ENCODE peak calls at places on chromosome 15, in seven cellular contexts. One of them, this sample, is unnamed.

GRCh38 chr15:99118801-99119546 is 14.1 kb downstream of the SYNM start:
- DNase-seq in mammary epithelial cell: no peak
- DNase-seq in PC-3: no peak
- DNase-seq in H9: no peak
- DNase-seq in MM.1S: no peak
- DNase-seq in IMR-90: no peak
- DNase-seq in neural progenitor cell: no peak
- DNase-seq in this sample: no peak

GRCh38 chr15:61621146-61621545 is 392.0 kb upstream of the RORA start:
- DNase-seq in mammary epithelial cell: peak; percentile 10
- DNase-seq in PC-3: peak; percentile 43
- DNase-seq in H9: peak; percentile 65
- DNase-seq in MM.1S: peak; percentile 41
- DNase-seq in IMR-90: no peak
- DNase-seq in neural progenitor cell: peak; percentile 69
- DNase-seq in this sample: peak; percentile 88

GRCh38 chr15:96068897-96069296 is 261.6 kb upstream of the NR2F2 start:
- DNase-seq in mammary epithelial cell: no peak
- DNase-seq in PC-3: no peak
- DNase-seq in H9: no peak
- DNase-seq in MM.1S: no peak
- DNase-seq in IMR-90: no peak
- DNase-seq in neural progenitor cell: no peak
- DNase-seq in this sample: no peak

GRCh38 chr15:29917600-29918597 is 95.6 kb upstream of the TJP1 start:
- DNase-seq in mammary epithelial cell: peak; percentile 31
- DNase-seq in PC-3: peak; percentile 84
- DNase-seq in H9: no peak
- DNase-seq in MM.1S: no peak
- DNase-seq in IMR-90: peak; percentile 85
- DNase-seq in neural progenitor cell: no peak
- DNase-seq in this sample: no peak

GRCh38 chr15:29220852-29221251 is 48.8 kb downstream of the NSMCE3 start:
- DNase-seq in mammary epithelial cell: no peak
- DNase-seq in PC-3: no peak
- DNase-seq in H9: no peak
- DNase-seq in MM.1S: no peak
- DNase-seq in IMR-90: no peak
- DNase-seq in neural progenitor cell: no peak
- DNase-seq in this sample: no peak

GRCh38 chr15:71079208-71080044 is 35.8 kb upstream of the THSD4 start:
- DNase-seq in mammary epithelial cell: peak; percentile 89
- DNase-seq in PC-3: peak; percentile 95
- DNase-seq in H9: no peak
- DNase-seq in MM.1S: no peak
- DNase-seq in IMR-90: peak; percentile 90
- DNase-seq in neural progenitor cell: no peak
- DNase-seq in this sample: no peak

GRCh38 chr15:41544650-41545015 is 576 bp upstream of the RPAP1 start:
- DNase-seq in mammary epithelial cell: no peak
- DNase-seq in PC-3: no peak
- DNase-seq in H9: no peak
- DNase-seq in MM.1S: no peak
- DNase-seq in IMR-90: no peak
- DNase-seq in neural progenitor cell: no peak
- DNase-seq in this sample: no peak

GRCh38 chr15:82677720-82678323 is 30.7 kb upstream of the CPEB1 start:
- DNase-seq in mammary epithelial cell: no peak
- DNase-seq in PC-3: no peak
- DNase-seq in H9: no peak
- DNase-seq in MM.1S: no peak
- DNase-seq in IMR-90: no peak
- DNase-seq in neural progenitor cell: no peak
- DNase-seq in this sample: peak; percentile 30

GRCh38 chr15:53589526-53590057 is 169.9 kb downstream of the WDR72 start:
- DNase-seq in mammary epithelial cell: no peak
- DNase-seq in PC-3: no peak
- DNase-seq in H9: no peak
- DNase-seq in MM.1S: no peak
- DNase-seq in IMR-90: no peak
- DNase-seq in neural progenitor cell: no peak
- DNase-seq in this sample: no peak

GRCh38 chr15:61403884-61404283 is 174.8 kb upstream of the RORA start:
- DNase-seq in mammary epithelial cell: no peak
- DNase-seq in PC-3: no peak
- DNase-seq in H9: no peak
- DNase-seq in MM.1S: no peak
- DNase-seq in IMR-90: no peak
- DNase-seq in neural progenitor cell: no peak
- DNase-seq in this sample: no peak

GRCh38 chr15:68431037-68431791 is 749 bp downstream of the ITGA11 start:
- DNase-seq in mammary epithelial cell: peak; percentile 4
- DNase-seq in PC-3: no peak
- DNase-seq in H9: peak; percentile 44
- DNase-seq in MM.1S: no peak
- DNase-seq in IMR-90: no peak
- DNase-seq in neural progenitor cell: peak; percentile 55
- DNase-seq in this sample: peak; percentile 78

GRCh38 chr15:56040081-56041035 is 46.9 kb upstream of the NEDD4 start:
- DNase-seq in mammary epithelial cell: peak; percentile 97
- DNase-seq in PC-3: peak; percentile 85
- DNase-seq in H9: peak; percentile 38
- DNase-seq in MM.1S: no peak
- DNase-seq in IMR-90: peak; percentile 98
- DNase-seq in neural progenitor cell: peak; percentile 20
- DNase-seq in this sample: no peak

GRCh38 chr15:50046159-50046558 is 72.9 kb downstream of the ATP8B4 start:
- DNase-seq in mammary epithelial cell: no peak
- DNase-seq in PC-3: no peak
- DNase-seq in H9: no peak
- DNase-seq in MM.1S: peak; percentile 14
- DNase-seq in IMR-90: no peak
- DNase-seq in neural progenitor cell: no peak
- DNase-seq in this sample: no peak

GRCh38 chr15:91268510-91268909 is 168.5 kb downstream of the SV2B start:
- DNase-seq in mammary epithelial cell: no peak
- DNase-seq in PC-3: no peak
- DNase-seq in H9: peak; percentile 64
- DNase-seq in MM.1S: peak; percentile 27
- DNase-seq in IMR-90: no peak
- DNase-seq in neural progenitor cell: peak; percentile 30
- DNase-seq in this sample: peak; percentile 81

GRCh38 chr15:91271565-91272153 is 171.6 kb downstream of the SV2B start:
- DNase-seq in mammary epithelial cell: peak; percentile 42
- DNase-seq in PC-3: peak; percentile 82
- DNase-seq in H9: peak; percentile 45
- DNase-seq in MM.1S: peak; percentile 72
- DNase-seq in IMR-90: peak; percentile 65
- DNase-seq in neural progenitor cell: peak; percentile 86
- DNase-seq in this sample: peak; percentile 77

GRCh38 chr15:91275844-91276243 is 175.8 kb downstream of the SV2B start:
- DNase-seq in mammary epithelial cell: no peak
- DNase-seq in PC-3: no peak
- DNase-seq in H9: no peak
- DNase-seq in MM.1S: no peak
- DNase-seq in IMR-90: no peak
- DNase-seq in neural progenitor cell: no peak
- DNase-seq in this sample: no peak

GRCh38 chr15:91265431-91265940 is 165.4 kb downstream of the SV2B start:
- DNase-seq in mammary epithelial cell: no peak
- DNase-seq in PC-3: no peak
- DNase-seq in H9: no peak
- DNase-seq in MM.1S: no peak
- DNase-seq in IMR-90: no peak
- DNase-seq in neural progenitor cell: no peak
- DNase-seq in this sample: no peak

GRCh38 chr15:91270747-91271146 is 170.7 kb downstream of the SV2B start:
- DNase-seq in mammary epithelial cell: no peak
- DNase-seq in PC-3: no peak
- DNase-seq in H9: no peak
- DNase-seq in MM.1S: no peak
- DNase-seq in IMR-90: no peak
- DNase-seq in neural progenitor cell: no peak
- DNase-seq in this sample: no peak
- TF ChIP-seq CTCF in mammary epithelial cell: no peak
- TF ChIP-seq CTCF in PC-3: no peak
- TF ChIP-seq CTCF in H9: no peak
- TF ChIP-seq CTCF in MM.1S: no peak
- TF ChIP-seq CTCF in IMR-90: no peak
- TF ChIP-seq CTCF in neural progenitor cell: no peak
- TF ChIP-seq CTCF in this sample: no peak

GRCh38 chr15:38058596-38059075 is 124.2 kb downstream of the TMCO5A start:
- DNase-seq in mammary epithelial cell: no peak
- DNase-seq in PC-3: no peak
- DNase-seq in H9: peak; percentile 31
- DNase-seq in MM.1S: peak; percentile 36
- DNase-seq in IMR-90: peak; percentile 28
- DNase-seq in neural progenitor cell: peak; percentile 42
- DNase-seq in this sample: no peak
- H3K9ac ChIP-seq in mammary epithelial cell: no peak overlapping the region
- H3K9ac ChIP-seq in PC-3: no peak overlapping the region
- H3K9ac ChIP-seq in H9: no peak overlapping the region
- H3K9ac ChIP-seq in MM.1S: peak overlapping the region; percentile 0
- H3K9ac ChIP-seq in IMR-90: no peak overlapping the region
- H3K9ac ChIP-seq in neural progenitor cell: no peak overlapping the region
- H3K9ac ChIP-seq in this sample: no peak overlapping the region

DNA sequence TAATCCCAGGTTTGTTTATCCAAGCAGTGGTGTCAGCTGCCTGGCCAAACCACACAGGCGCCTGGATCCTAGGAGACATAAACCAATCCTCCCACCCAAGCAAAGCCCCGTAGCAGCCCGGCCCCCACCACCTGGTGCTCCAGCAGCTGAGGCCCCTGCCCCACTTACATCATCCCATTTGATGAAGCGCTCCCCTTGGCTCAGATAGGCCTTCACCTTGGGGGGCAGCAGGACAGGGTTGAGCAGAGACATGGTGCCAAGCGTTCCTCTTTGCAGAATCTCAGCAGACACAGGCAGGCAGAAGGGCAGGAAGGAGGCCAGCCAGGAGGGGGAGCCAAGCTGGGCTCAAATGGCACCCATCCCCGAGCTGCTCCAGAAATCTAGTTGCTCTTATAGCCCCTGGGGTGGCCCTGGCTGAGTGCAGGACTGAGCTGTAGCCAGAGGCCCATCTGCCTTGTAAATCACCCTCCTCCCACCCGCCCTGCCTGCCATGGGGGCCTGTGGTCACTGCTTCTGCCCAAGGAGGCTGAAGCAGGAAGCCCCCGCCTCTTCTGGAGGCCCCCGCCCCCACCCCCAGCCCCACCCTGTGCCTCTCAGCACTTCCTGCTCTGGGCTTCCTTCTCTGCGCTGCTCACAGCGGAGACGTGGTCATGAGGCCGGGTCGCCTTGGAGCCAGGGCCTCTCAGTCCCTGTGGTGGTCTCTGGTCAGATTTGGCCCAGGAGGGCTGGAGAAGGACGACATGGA is at the start of gene PLCB2:
- DNase-seq in mammary epithelial cell: no peak
- DNase-seq in PC-3: no peak
- DNase-seq in H9: peak; percentile 76
- DNase-seq in MM.1S: no peak
- DNase-seq in IMR-90: no peak
- DNase-seq in neural progenitor cell: no peak
- DNase-seq in this sample: peak; percentile 83
- TF ChIP-seq CTCF in mammary epithelial cell: no peak
- TF ChIP-seq CTCF in PC-3: peak; percentile 45
- TF ChIP-seq CTCF in H9: peak; percentile 59
- TF ChIP-seq CTCF in MM.1S: peak; percentile 29
- TF ChIP-seq CTCF in IMR-90: peak; percentile 38
- TF ChIP-seq CTCF in neural progenitor cell: peak; percentile 38
- TF ChIP-seq CTCF in this sample: peak; percentile 64

GRCh38 chr15:101452572-101452971 is 36.9 kb downstream of the PCSK6 start:
- DNase-seq in mammary epithelial cell: no peak
- DNase-seq in PC-3: no peak
- DNase-seq in H9: no peak
- DNase-seq in MM.1S: no peak
- DNase-seq in IMR-90: no peak
- DNase-seq in neural progenitor cell: no peak
- DNase-seq in this sample: peak; percentile 43
- H3K9ac ChIP-seq in mammary epithelial cell: no peak overlapping the region
- H3K9ac ChIP-seq in PC-3: no peak overlapping the region
- H3K9ac ChIP-seq in H9: no peak overlapping the region
- H3K9ac ChIP-seq in MM.1S: no peak overlapping the region
- H3K9ac ChIP-seq in IMR-90: no peak overlapping the region
- H3K9ac ChIP-seq in neural progenitor cell: no peak overlapping the region
- H3K9ac ChIP-seq in this sample: no peak overlapping the region

DNA sequence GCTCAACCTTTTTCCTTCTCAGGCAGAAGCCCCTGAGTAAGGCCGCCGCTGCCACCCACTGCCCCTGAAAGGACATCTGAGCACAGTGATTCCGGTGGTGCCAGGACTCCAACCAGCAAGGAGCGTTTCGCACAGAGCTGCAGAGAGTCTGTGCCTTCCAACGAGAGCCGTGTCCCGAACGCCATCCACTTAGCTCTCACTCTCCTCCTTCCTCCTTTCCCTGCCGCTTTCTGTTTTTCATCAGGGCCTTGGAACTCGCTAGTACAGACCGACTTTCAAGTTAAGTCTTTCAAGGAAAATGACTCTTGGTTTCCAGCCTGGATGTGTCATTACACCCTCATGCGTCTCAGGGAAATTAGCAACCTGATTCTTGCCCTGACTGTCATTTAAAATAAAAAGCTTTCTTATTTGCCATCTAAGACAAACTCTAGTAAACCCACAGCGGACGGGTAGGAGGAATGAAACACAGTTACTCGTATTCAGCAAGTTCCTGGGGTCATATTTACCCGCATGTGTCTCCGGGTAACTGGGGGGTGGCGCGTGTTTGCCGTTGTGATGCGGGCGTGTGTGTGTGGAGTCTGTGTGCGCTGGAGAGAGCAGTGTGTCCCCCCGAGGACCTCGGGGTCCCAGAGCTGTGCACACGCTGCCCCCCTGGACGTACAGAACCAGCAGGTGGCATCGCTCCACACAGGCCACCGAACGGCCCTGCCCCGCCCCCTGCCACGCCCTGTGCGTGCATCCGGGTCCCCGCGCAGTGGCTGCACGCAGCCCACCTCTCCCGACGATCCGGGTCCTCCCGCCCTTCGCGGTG is 30.4 kb upstream of the ALDH1A3 start:
- DNase-seq in mammary epithelial cell: peak; percentile 33
- DNase-seq in PC-3: peak; percentile 86
- DNase-seq in H9: no peak
- DNase-seq in MM.1S: peak; percentile 16
- DNase-seq in IMR-90: peak; percentile 41
- DNase-seq in neural progenitor cell: no peak
- DNase-seq in this sample: no peak
- TF ChIP-seq CTCF in mammary epithelial cell: peak; percentile 15
- TF ChIP-seq CTCF in PC-3: peak; percentile 68
- TF ChIP-seq CTCF in H9: no peak
- TF ChIP-seq CTCF in MM.1S: peak; percentile 15
- TF ChIP-seq CTCF in IMR-90: no peak
- TF ChIP-seq CTCF in neural progenitor cell: no peak
- TF ChIP-seq CTCF in this sample: no peak

DNA sequence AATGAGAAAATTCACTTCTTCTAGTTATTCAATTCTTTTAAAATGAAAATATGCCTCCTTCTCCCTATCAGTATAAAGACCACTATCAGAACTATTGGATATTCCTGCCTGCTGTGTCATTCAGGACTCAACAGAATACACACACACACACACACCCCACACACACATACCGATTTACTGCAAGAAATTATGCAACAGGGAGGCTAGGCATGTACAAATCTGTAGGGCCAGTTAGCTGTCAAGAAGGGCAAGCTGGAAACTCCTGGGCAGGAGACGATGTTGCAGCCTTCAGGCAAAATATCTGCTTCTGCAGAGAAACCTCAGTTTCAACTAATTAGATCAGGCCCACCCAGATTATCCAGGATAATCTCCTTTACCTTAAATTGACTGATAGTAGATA is 13.9 kb upstream of the RYR3 start:
- DNase-seq in mammary epithelial cell: peak; percentile 90
- DNase-seq in PC-3: no peak
- DNase-seq in H9: no peak
- DNase-seq in MM.1S: no peak
- DNase-seq in IMR-90: no peak
- DNase-seq in neural progenitor cell: no peak
- DNase-seq in this sample: no peak
- H3K9ac ChIP-seq in mammary epithelial cell: no peak overlapping the region
- H3K9ac ChIP-seq in PC-3: no peak overlapping the region
- H3K9ac ChIP-seq in H9: no peak overlapping the region
- H3K9ac ChIP-seq in MM.1S: no peak overlapping the region
- H3K9ac ChIP-seq in IMR-90: no peak overlapping the region
- H3K9ac ChIP-seq in neural progenitor cell: no peak overlapping the region
- H3K9ac ChIP-seq in this sample: no peak overlapping the region

This sample was measured in endodermal cell.